ENCODE peak calls at places on chromosome 18, in five cellular contexts. E, N, A, Q and Y are unnamed samples.

GRCh38 chr18:25434771-25435461 is 83.0 kb upstream of the ZNF521 start:
- DNase-seq in A (no peak), Q (no peak), N (no peak), E (peak), Y (no peak)

GRCh38 chr18:31302991-31303390 is 15.0 kb upstream of the DSG1 start:
- DNase-seq in N (no peak), E (peak), A (no peak), Q (peak), Y (peak)

GRCh38 chr18:26457611-26458350 is 90.6 kb downstream of the KCTD1 start:
- DNase-seq in E (no peak), A (no peak), Q (no peak), N (no peak), Y (no peak)

GRCh38 chr18:44871771-44872170 is 191.1 kb downstream of the SETBP1 start:
- DNase-seq in A (no peak), E (no peak), N (no peak), Q (no peak), Y (no peak)

GRCh38 chr18:51330148-51330547 is 132.7 kb upstream of the MEX3C start:
- DNase-seq in A (no peak), Q (peak), N (peak), E (peak), Y (peak)

GRCh38 chr18:22176622-22177495 is 7.5 kb downstream of the GATA6 start:
- DNase-seq in A (no peak), E (no peak), N (no peak), Q (peak), Y (no peak)

GRCh38 chr18:26268454-26268853 is 42.2 kb downstream of the TAF4B start:
- DNase-seq in E (peak), A (no peak), Q (no peak), N (no peak), Y (no peak)

GRCh38 chr18:13136056-13136688 is 82.4 kb upstream of the LDLRAD4 start:
- DNase-seq in N (no peak), E (peak), A (peak), Q (peak), Y (peak)

GRCh38 chr18:13500227-13500865 is 226.0 kb downstream of the FAM210A start:
- DNase-seq in N (peak), E (peak), A (peak), Q (peak), Y (peak)

GRCh38 chr18:10033038-10033437 is 119.2 kb downstream of the VAPA start:
- DNase-seq in Q (no peak), E (no peak), N (no peak), A (no peak), Y (no peak)

GRCh38 chr18:5964996-5965395 is 69.7 kb upstream of the TMEM200C start:
- DNase-seq in A (no peak), E (no peak), Q (no peak), N (no peak), Y (no peak)

GRCh38 chr18:39959839-39960238 is 1995.2 kb upstream of the PIK3C3 start:
- DNase-seq in N (no peak), A (peak), E (peak), Q (no peak), Y (no peak)

GRCh38 chr18:36663312-36663711 is 165.5 kb downstream of the TPGS2 start:
- DNase-seq in Q (peak), E (peak), N (no peak), A (peak), Y (no peak)

GRCh38 chr18:44758821-44759624 is 78.3 kb downstream of the SETBP1 start:
- DNase-seq in E (no peak), Q (no peak), N (no peak), A (no peak), Y (no peak)

GRCh38 chr18:23689616-23690504 is 607 bp downstream of the LAMA3 start:
- DNase-seq in N (no peak), E (no peak), A (peak), Q (no peak), Y (no peak)

GRCh38 chr18:35334821-35335220 is 9.4 kb downstream of the ZNF24 start:
- DNase-seq in E (peak), N (peak), A (no peak), Q (peak), Y (peak)

GRCh38 chr18:6576706-6577375 is 152.7 kb upstream of the ARHGAP28 start:
- DNase-seq in A (no peak), Q (no peak), E (no peak), N (no peak), Y (no peak)

GRCh38 chr18:52486052-52486451 is 146.1 kb downstream of the DCC start:
- DNase-seq in A (no peak), Q (no peak), N (no peak), E (no peak), Y (no peak)

GRCh38 chr18:46393230-46393629 is 263.8 kb downstream of the LOXHD1 start:
- DNase-seq in E (no peak), N (no peak), Q (no peak), A (no peak), Y (no peak)

GRCh38 chr18:36592282-36592681 is 236.5 kb downstream of the TPGS2 start:
- DNase-seq in Q (no peak), N (no peak), E (peak), A (peak), Y (no peak)

DNA sequence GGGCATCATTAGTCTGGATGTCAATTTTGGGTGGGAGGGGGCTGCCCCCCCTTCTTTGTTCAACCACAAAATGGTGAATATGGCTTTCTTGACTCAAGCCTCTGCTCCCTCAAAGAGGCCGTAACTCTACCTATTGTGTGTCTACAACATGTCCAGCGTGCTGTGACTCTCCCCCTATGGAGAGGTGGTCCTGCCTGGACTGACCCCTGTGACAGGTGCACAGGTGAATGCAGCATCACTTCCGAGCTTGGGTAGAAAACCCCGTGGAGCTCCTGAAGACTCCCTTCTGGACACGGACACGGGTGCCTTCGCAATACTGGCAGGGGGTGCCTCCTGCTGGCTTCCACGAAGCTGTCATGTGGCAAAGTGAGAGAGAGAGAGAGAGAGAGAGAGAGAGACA is 397.8 kb downstream of the GALR1 start:
- DNase-seq in E (no peak), N (no peak), A (no peak), Q (no peak), Y (no peak)
- TF ChIP-seq CTCF in E (no peak), N (no peak), A (no peak), Q (no peak), Y (no peak)

DNA sequence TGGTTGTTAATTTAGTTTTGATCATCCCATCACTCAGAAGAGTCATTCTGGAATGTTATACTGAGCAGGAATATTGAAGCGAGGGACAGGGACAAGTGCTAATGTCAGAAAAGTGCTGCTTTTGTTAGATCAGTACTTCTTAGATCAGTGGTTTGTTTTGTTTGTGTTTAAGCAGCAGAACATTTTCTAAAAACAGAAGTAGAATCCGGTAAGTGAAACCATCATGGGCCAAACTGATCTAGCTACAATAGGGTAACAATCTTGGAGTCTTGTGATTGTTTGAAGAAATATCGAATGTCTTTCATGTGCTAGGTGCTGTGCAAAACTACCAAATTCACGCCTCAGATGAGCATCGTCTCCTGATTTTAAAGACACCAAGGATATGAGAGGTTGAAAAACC is 45.1 kb upstream of the SEC11C start:
- DNase-seq in Q (no peak), A (no peak), E (no peak), N (no peak), Y (no peak)
- H3K4me3 ChIP-seq in Q (no peak), A (no peak), E (no peak), N (no peak), Y (no peak)

GRCh38 chr18:3183103-3183717 is 36.6 kb downstream of the MYOM1 start:
- DNase-seq in E (no peak), A (no peak), Q (no peak), N (no peak), Y (no peak)

GRCh38 chr18:3192286-3192685 is 27.5 kb downstream of the MYOM1 start:
- DNase-seq in N (no peak), E (no peak), Q (no peak), A (no peak), Y (no peak)

GRCh38 chr18:3184275-3184963 is 35.3 kb downstream of the MYOM1 start:
- DNase-seq in Q (no peak), N (no peak), A (no peak), E (no peak), Y (no peak)

GRCh38 chr18:3189884-3190283 is 29.9 kb downstream of the MYOM1 start:
- DNase-seq in E (peak), N (no peak), Q (no peak), A (no peak), Y (no peak)

DNA sequence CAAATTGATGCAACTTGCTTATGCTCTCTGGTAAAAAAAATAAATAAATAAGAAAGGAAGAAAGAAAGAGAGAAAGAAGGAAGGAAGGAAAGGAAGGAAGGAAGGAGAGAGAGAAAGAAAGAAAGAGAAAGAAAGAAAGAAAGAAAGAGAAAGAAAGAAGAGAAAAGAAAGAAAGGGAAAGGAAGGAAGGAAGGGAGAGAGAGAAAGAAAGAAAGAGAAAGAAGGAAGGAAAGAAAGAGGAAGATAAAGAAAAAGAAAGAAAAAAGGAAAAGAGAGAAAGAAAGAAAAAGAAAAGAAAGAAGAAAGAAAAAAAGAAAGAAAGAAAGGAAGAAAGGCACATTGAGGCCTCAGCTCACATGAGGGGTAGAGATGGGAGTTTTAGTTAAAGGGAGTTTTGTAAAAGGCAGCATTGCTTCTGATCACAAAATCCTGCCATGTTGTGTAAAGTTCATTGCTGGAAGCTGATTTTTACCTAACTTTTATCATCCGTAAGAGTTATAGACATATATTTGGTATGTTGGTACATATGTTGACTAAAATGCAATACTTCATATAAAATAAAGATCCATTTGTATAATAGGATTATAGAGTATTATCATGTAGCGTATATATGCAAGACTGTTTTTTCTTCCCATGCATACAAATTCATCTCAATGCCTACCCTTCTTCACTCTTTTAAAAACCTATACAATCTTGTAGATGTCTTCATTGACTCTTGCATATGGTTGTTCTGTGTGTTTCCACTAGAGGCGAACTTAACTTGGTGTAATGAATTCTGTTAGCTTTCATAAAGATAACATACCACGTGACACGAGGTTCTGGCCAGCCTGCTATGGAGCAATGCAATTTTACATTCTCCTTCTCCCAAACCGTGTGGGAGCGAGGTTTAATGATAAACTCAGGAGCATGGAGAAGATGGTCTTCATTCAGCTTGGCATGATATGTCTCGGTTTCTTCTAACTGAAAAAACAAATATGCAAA is 32.8 kb downstream of the MYOM1 start:
- DNase-seq in N (no peak), Q (peak), E (peak), A (no peak), Y (no peak)
- TF ChIP-seq CTCF in N (peak), Q (peak), E (no peak), A (no peak), Y (no peak)

GRCh38 chr18:28175930-28176673 is 828 bp downstream of the CDH2 start:
- DNase-seq in N (no peak), Q (no peak), E (no peak), A (peak), Y (no peak)
- H3K4me3 ChIP-seq in N (peak), Q (peak), E (peak), A (peak), Y (peak)

DNA sequence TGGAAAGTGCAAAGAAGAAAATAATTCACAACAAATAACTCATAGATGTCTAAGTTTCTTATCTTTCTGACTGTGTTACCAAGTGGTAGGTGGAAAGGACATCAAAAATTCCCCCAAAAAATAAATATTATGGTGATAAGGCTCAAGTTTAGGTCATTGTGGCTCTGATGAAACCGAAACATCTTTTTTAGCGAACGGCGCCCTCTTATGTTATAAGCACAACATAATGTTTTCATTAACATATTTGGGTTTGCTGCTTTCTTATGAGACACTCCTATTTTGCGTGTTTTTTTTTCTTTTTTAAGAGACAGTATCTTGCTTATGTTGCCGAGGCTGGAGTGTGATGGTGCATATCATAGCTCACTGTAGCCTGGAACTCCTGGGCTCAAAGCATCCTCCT is 38.6 kb upstream of the SLC35G4 start:
- DNase-seq in Q (peak), E (no peak), A (peak), N (peak), Y (peak)
- TF ChIP-seq CTCF in Q (peak), E (no peak), A (peak), N (peak), Y (peak)

GRCh38 chr18:78980777-78981651 is 1.4 kb downstream of the SALL3 start:
- DNase-seq in A (no peak), Q (no peak), E (no peak), N (no peak), Y (no peak)
- H3K4me3 ChIP-seq in A (no peak), Q (peak), E (no peak), N (no peak), Y (peak)

GRCh38 chr18:76522551-76522950 is 27.5 kb upstream of the ZNF516 start:
- DNase-seq in E (no peak), A (no peak), Q (no peak), N (no peak), Y (no peak)
- TF ChIP-seq CTCF in E (no peak), A (no peak), Q (no peak), N (no peak), Y (no peak)

DNA sequence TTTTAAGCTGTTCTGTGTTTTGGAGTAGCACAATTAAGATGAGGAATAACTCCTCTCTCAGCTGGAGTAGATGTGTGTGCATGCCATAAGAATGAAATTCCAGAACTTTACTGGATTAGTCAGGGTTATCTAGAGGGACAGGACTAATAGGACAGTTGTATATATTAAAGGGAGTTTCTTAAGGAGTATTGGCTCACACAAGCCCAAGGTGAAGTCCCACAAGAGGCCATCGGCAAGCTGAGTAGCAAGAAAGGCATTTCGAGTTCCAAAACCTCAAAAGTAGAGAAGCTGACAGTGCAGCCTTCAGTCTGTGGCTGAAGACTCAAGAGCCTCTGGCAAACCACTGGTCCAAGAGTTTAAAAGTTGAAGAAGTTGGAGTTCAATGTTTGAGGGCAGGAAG is 113.7 kb downstream of the RIT2 start:
- DNase-seq in A (no peak), Q (peak), E (no peak), N (no peak), Y (no peak)
- H3K4me3 ChIP-seq in A (no peak), Q (no peak), E (no peak), N (no peak), Y (no peak)

DNA sequence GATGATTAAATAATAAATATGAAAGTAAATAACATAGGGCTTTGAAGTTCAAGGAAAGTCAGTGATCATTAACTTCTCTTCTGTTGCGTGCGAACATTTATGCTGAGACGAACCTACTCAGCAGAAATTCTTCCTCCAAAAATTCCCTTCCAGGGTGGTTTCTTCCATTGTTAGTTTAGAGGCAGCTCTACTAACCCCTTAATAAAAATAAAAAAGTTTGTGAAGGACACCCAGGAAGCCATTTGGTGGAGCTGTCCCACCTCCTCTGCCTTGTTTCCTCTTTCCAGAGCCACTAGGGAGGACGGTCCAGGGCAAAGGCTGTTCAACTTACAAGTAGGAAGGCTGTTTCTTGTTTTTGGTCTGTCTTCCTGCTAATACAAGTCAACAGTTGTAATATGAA is 2.1 kb upstream of the SMAD2 start:
- DNase-seq in Q (no peak), N (no peak), E (no peak), A (no peak), Y (no peak)
- TF ChIP-seq CTCF in Q (no peak), N (no peak), E (no peak), A (no peak), Y (no peak)